ENCODE peak calls at places on chromosomes 13 and 19, in seven cellular contexts. One of them, this sample, is unnamed.

GRCh38 chr13:29474991-29475390 is 120.5 kb downstream of the SLC7A1 start:
- DNase-seq in fibroblast of mammary gland: peak; percentile 88
- DNase-seq in ascending aorta: no peak
- DNase-seq in thoracic aorta: no peak
- DNase-seq in psoas muscle: no peak
- DNase-seq in CD4-positive, alpha-beta T cell: no peak
- DNase-seq in fibroblast of lung: peak; percentile 84
- DNase-seq in this sample: no peak

GRCh38 chr13:52010890-52011689 is at the start of gene ATP7B:
- DNase-seq in fibroblast of mammary gland: no peak
- DNase-seq in thoracic aorta: no peak
- DNase-seq in ascending aorta: no peak
- DNase-seq in psoas muscle: no peak
- DNase-seq in CD4-positive, alpha-beta T cell: peak; percentile 10
- DNase-seq in fibroblast of lung: no peak
- DNase-seq in this sample: peak; percentile 20

GRCh38 chr19:38849746-38850230 is at the start of gene HNRNPL:
- DNase-seq in CD4-positive, alpha-beta T cell: peak; percentile 99
- DNase-seq in psoas muscle: peak; percentile 99
- DNase-seq in fibroblast of mammary gland: no peak
- DNase-seq in fibroblast of lung: no peak
- DNase-seq in ascending aorta: no peak
- DNase-seq in thoracic aorta: no peak
- DNase-seq in this sample: peak; percentile 98

GRCh38 chr19:18304194-18304495 is 18.7 kb downstream of the LSM4 start:
- DNase-seq in psoas muscle: peak; percentile 53
- DNase-seq in CD4-positive, alpha-beta T cell: peak; percentile 30
- DNase-seq in fibroblast of mammary gland: no peak
- DNase-seq in ascending aorta: no peak
- DNase-seq in thoracic aorta: no peak
- DNase-seq in fibroblast of lung: no peak
- DNase-seq in this sample: no peak

GRCh38 chr13:63139277-63139676 is 1723.6 kb upstream of the PCDH20 start:
- DNase-seq in thoracic aorta: no peak
- DNase-seq in fibroblast of mammary gland: no peak
- DNase-seq in psoas muscle: no peak
- DNase-seq in ascending aorta: no peak
- DNase-seq in CD4-positive, alpha-beta T cell: no peak
- DNase-seq in fibroblast of lung: no peak
- DNase-seq in this sample: no peak

GRCh38 chr13:76222511-76222910 is 586.4 kb downstream of the LMO7 start:
- DNase-seq in fibroblast of lung: peak; percentile 25
- DNase-seq in CD4-positive, alpha-beta T cell: no peak
- DNase-seq in ascending aorta: no peak
- DNase-seq in fibroblast of mammary gland: no peak
- DNase-seq in thoracic aorta: no peak
- DNase-seq in psoas muscle: no peak
- DNase-seq in this sample: no peak

GRCh38 chr19:58089846-58090245 is 8.2 kb downstream of the ZSCAN18 start:
- DNase-seq in CD4-positive, alpha-beta T cell: no peak
- DNase-seq in ascending aorta: no peak
- DNase-seq in psoas muscle: no peak
- DNase-seq in thoracic aorta: no peak
- DNase-seq in fibroblast of lung: no peak
- DNase-seq in fibroblast of mammary gland: no peak
- DNase-seq in this sample: no peak

GRCh38 chr19:57664269-57665127 is 4.2 kb upstream of the ZSCAN4 start:
- DNase-seq in thoracic aorta: no peak
- DNase-seq in ascending aorta: no peak
- DNase-seq in psoas muscle: peak; percentile 59
- DNase-seq in fibroblast of mammary gland: peak; percentile 28
- DNase-seq in CD4-positive, alpha-beta T cell: no peak
- DNase-seq in fibroblast of lung: peak; percentile 52
- DNase-seq in this sample: no peak

GRCh38 chr19:4575978-4576933 is 16.8 kb upstream of the SEMA6B start:
- DNase-seq in fibroblast of lung: peak; percentile 52
- DNase-seq in psoas muscle: peak; percentile 70
- DNase-seq in fibroblast of mammary gland: peak; percentile 63
- DNase-seq in CD4-positive, alpha-beta T cell: peak; percentile 56
- DNase-seq in thoracic aorta: no peak
- DNase-seq in ascending aorta: no peak
- DNase-seq in this sample: no peak

GRCh38 chr13:51814825-51815650 is 11.1 kb upstream of the DHRS12 start:
- DNase-seq in fibroblast of lung: peak; percentile 60
- DNase-seq in CD4-positive, alpha-beta T cell: peak; percentile 63
- DNase-seq in ascending aorta: no peak
- DNase-seq in thoracic aorta: no peak
- DNase-seq in fibroblast of mammary gland: peak; percentile 59
- DNase-seq in psoas muscle: peak; percentile 29
- DNase-seq in this sample: peak; percentile 58

GRCh38 chr19:1243768-1244692 is 2.5 kb downstream of the ATP5F1D start:
- DNase-seq in CD4-positive, alpha-beta T cell: peak; percentile 88
- DNase-seq in psoas muscle: peak; percentile 92
- DNase-seq in fibroblast of mammary gland: peak; percentile 83
- DNase-seq in fibroblast of lung: peak; percentile 85
- DNase-seq in ascending aorta: no peak
- DNase-seq in thoracic aorta: no peak
- DNase-seq in this sample: peak; percentile 79

GRCh38 chr13:75416327-75417005 is 65.5 kb downstream of the TBC1D4 start:
- DNase-seq in thoracic aorta: no peak
- DNase-seq in CD4-positive, alpha-beta T cell: no peak
- DNase-seq in psoas muscle: no peak
- DNase-seq in fibroblast of mammary gland: peak; percentile 20
- DNase-seq in ascending aorta: no peak
- DNase-seq in fibroblast of lung: no peak
- DNase-seq in this sample: peak; percentile 48

GRCh38 chr13:49400755-49401659 is 42.9 kb downstream of the CAB39L start:
- DNase-seq in ascending aorta: no peak
- DNase-seq in CD4-positive, alpha-beta T cell: no peak
- DNase-seq in thoracic aorta: no peak
- DNase-seq in fibroblast of mammary gland: peak; percentile 45
- DNase-seq in psoas muscle: no peak
- DNase-seq in fibroblast of lung: peak; percentile 73
- DNase-seq in this sample: no peak

GRCh38 chr19:2551864-2552185 is 75.9 kb downstream of the GADD45B start:
- DNase-seq in ascending aorta: no peak
- DNase-seq in CD4-positive, alpha-beta T cell: no peak
- DNase-seq in fibroblast of mammary gland: no peak
- DNase-seq in psoas muscle: no peak
- DNase-seq in thoracic aorta: no peak
- DNase-seq in fibroblast of lung: no peak
- DNase-seq in this sample: no peak

GRCh38 chr19:55657004-55657747 is 2.3 kb downstream of the U2AF2 start:
- DNase-seq in fibroblast of lung: no peak
- DNase-seq in CD4-positive, alpha-beta T cell: no peak
- DNase-seq in fibroblast of mammary gland: peak; percentile 39
- DNase-seq in ascending aorta: no peak
- DNase-seq in psoas muscle: no peak
- DNase-seq in thoracic aorta: no peak
- DNase-seq in this sample: no peak

GRCh38 chr19:41904118-41904870 is 21.3 kb downstream of the ARHGEF1 start:
- DNase-seq in thoracic aorta: no peak
- DNase-seq in CD4-positive, alpha-beta T cell: no peak
- DNase-seq in fibroblast of lung: no peak
- DNase-seq in fibroblast of mammary gland: no peak
- DNase-seq in psoas muscle: no peak
- DNase-seq in ascending aorta: no peak
- DNase-seq in this sample: no peak

GRCh38 chr19:32896516-32897214 is 27.1 kb upstream of the SLC7A9 start:
- DNase-seq in CD4-positive, alpha-beta T cell: no peak
- DNase-seq in thoracic aorta: no peak
- DNase-seq in fibroblast of lung: peak; percentile 21
- DNase-seq in fibroblast of mammary gland: peak; percentile 17
- DNase-seq in ascending aorta: no peak
- DNase-seq in psoas muscle: no peak
- DNase-seq in this sample: no peak

DNA sequence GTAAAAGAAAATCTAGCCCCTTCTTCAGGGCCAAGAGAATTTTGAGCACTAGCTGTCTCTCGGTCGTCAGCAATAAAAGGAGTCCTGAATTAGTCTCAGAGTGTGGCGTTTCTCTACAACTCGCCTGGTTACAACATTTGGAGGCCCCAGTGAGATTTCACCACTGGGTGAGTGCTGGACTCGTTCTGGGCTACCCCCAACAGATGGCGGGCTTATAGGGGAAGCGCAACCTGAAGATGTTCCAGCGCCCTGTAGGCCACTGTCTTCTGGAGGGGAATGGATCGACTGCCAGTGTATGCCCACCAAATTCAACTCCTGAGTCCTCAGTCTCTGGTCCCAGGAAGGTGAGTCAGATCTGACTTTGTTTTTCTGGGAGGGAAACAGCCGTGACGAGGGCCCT is 11.7 kb upstream of the ZNF181 start:
- DNase-seq in thoracic aorta: no peak
- DNase-seq in fibroblast of lung: no peak
- DNase-seq in fibroblast of mammary gland: no peak
- DNase-seq in ascending aorta: no peak
- DNase-seq in CD4-positive, alpha-beta T cell: no peak
- DNase-seq in psoas muscle: no peak
- DNase-seq in this sample: no peak
- TF ChIP-seq CTCF in thoracic aorta: no peak
- TF ChIP-seq CTCF in fibroblast of lung: no peak
- TF ChIP-seq CTCF in fibroblast of mammary gland: no peak
- TF ChIP-seq CTCF in ascending aorta: no peak
- TF ChIP-seq CTCF in CD4-positive, alpha-beta T cell: no peak
- TF ChIP-seq CTCF in psoas muscle: no peak
- TF ChIP-seq CTCF in this sample: no peak

DNA sequence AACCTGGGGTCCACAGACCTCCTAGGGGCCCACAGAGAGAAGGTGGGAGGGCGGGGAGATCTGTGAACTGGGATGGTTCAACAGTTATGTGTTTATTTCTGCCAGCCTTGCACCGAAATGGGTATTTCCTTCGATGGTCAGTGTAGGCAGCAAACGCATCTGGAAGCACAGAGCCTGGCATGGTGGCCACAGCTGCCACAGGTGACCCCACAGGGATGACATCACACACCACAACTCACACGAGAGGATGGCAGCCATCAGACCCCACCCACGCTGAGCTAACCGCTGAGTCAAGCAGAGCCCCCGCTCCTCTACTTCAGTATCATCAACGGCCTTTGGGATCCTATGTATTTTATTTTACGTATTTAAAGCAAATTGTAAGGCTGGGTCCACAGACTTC is 37.4 kb downstream of the NAXD start:
- DNase-seq in ascending aorta: no peak
- DNase-seq in psoas muscle: no peak
- DNase-seq in CD4-positive, alpha-beta T cell: no peak
- DNase-seq in thoracic aorta: no peak
- DNase-seq in fibroblast of mammary gland: no peak
- DNase-seq in fibroblast of lung: no peak
- DNase-seq in this sample: no peak
- TF ChIP-seq CTCF in ascending aorta: no peak
- TF ChIP-seq CTCF in psoas muscle: no peak
- TF ChIP-seq CTCF in CD4-positive, alpha-beta T cell: no peak
- TF ChIP-seq CTCF in thoracic aorta: no peak
- TF ChIP-seq CTCF in fibroblast of mammary gland: no peak
- TF ChIP-seq CTCF in fibroblast of lung: no peak
- TF ChIP-seq CTCF in this sample: no peak

DNA sequence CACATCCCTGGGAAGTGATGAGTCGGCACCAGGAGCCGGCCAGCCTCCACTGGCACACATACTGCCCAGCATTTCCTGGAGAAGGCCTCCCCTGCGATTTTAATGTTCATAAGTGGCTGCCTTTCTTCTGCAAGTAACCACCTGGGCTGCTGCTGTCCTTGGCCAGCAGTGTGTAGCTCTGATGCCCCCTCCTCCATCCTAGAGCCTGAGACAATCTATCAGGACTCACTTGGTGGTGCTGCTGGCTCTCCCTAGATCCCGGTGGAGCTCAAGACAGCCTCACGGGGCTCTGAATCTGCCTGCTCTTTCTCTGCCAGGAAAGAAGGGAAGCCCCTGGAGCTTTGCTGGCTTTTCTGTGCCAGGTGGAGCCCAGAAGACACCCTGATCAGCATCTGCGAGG is 122.5 kb downstream of the ZDHHC20 start:
- DNase-seq in fibroblast of mammary gland: no peak
- DNase-seq in ascending aorta: no peak
- DNase-seq in fibroblast of lung: no peak
- DNase-seq in thoracic aorta: no peak
- DNase-seq in psoas muscle: no peak
- DNase-seq in CD4-positive, alpha-beta T cell: no peak
- DNase-seq in this sample: no peak
- TF ChIP-seq CTCF in fibroblast of mammary gland: no peak
- TF ChIP-seq CTCF in ascending aorta: no peak
- TF ChIP-seq CTCF in fibroblast of lung: no peak
- TF ChIP-seq CTCF in thoracic aorta: no peak
- TF ChIP-seq CTCF in psoas muscle: no peak
- TF ChIP-seq CTCF in CD4-positive, alpha-beta T cell: no peak
- TF ChIP-seq CTCF in this sample: no peak

GRCh38 chr19:34835952-34836351 is 62.9 kb upstream of the ZNF599 start:
- DNase-seq in ascending aorta: no peak
- DNase-seq in thoracic aorta: no peak
- DNase-seq in fibroblast of mammary gland: no peak
- DNase-seq in fibroblast of lung: no peak
- DNase-seq in psoas muscle: no peak
- DNase-seq in CD4-positive, alpha-beta T cell: no peak
- DNase-seq in this sample: no peak

GRCh38 chr19:34837262-34837661 is 64.2 kb upstream of the ZNF599 start:
- DNase-seq in psoas muscle: peak; percentile 16
- DNase-seq in CD4-positive, alpha-beta T cell: no peak
- DNase-seq in thoracic aorta: no peak
- DNase-seq in fibroblast of lung: no peak
- DNase-seq in fibroblast of mammary gland: no peak
- DNase-seq in ascending aorta: no peak
- DNase-seq in this sample: no peak

GRCh38 chr19:34841780-34842179 is 68.8 kb upstream of the ZNF599 start:
- DNase-seq in fibroblast of lung: no peak
- DNase-seq in ascending aorta: no peak
- DNase-seq in thoracic aorta: no peak
- DNase-seq in fibroblast of mammary gland: no peak
- DNase-seq in CD4-positive, alpha-beta T cell: no peak
- DNase-seq in psoas muscle: no peak
- DNase-seq in this sample: no peak

GRCh38 chr19:34838753-34839431 is 65.9 kb upstream of the ZNF599 start:
- DNase-seq in psoas muscle: peak; percentile 18
- DNase-seq in fibroblast of mammary gland: no peak
- DNase-seq in CD4-positive, alpha-beta T cell: peak; percentile 22
- DNase-seq in thoracic aorta: no peak
- DNase-seq in fibroblast of lung: peak; percentile 1
- DNase-seq in ascending aorta: no peak
- DNase-seq in this sample: no peak

DNA sequence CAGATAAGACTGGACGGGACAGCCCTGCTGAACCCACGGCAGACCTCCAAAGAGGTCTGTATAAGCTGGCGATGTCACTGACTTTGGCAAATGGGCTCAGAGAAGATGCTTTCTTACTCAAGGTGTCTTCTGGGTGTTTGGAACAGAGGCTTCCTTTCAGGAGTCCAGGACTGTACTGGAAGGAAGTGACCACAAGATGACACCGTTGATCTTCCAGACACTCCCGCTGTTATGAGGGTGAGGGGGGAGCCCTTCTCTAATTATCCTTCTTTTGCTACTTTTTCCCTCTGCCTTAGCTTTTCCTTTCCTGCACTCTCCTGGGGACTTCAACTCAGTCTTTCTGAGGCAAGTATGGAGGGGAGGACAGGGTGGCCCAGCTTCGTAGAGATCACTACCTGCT is 65.2 kb upstream of the ZNF599 start:
- DNase-seq in fibroblast of lung: peak; percentile 2
- DNase-seq in ascending aorta: no peak
- DNase-seq in thoracic aorta: no peak
- DNase-seq in CD4-positive, alpha-beta T cell: no peak
- DNase-seq in psoas muscle: no peak
- DNase-seq in fibroblast of mammary gland: no peak
- DNase-seq in this sample: no peak
- TF ChIP-seq CTCF in fibroblast of lung: no peak
- TF ChIP-seq CTCF in ascending aorta: no peak
- TF ChIP-seq CTCF in thoracic aorta: no peak
- TF ChIP-seq CTCF in CD4-positive, alpha-beta T cell: no peak
- TF ChIP-seq CTCF in psoas muscle: no peak
- TF ChIP-seq CTCF in fibroblast of mammary gland: no peak
- TF ChIP-seq CTCF in this sample: no peak